ENCODE peak calls at places on chromosomes 3 and 15, in six cellular contexts. K is RWPE1, R is mesothelial cell of epicardium, J is endodermal cell, S is lower lobe of right lung, Y is iPS-NIHi11. F is an unnamed sample.
A peak's percentile ranks its signal among the peaks of the same experiment; 100 is the strongest.

GRCh38 chr3:146131616-146132410 is 29.2 kb downstream of the PLOD2 start:
- DNase-seq in S (no peak), K (peak; percentile 6), R (no peak), J (no peak), Y (no peak), F (no peak)

GRCh38 chr15:84079885-84080777 is 155.4 kb upstream of the GOLGA6L4 start:
- DNase-seq in J (peak; percentile 85), Y (peak; percentile 70), R (peak; percentile 52), S (peak; percentile 59), K (peak; percentile 5), F (no peak)

GRCh38 chr3:127484601-127485388 is 105.7 kb downstream of the TPRA1 start:
- DNase-seq in K (no peak), R (peak; percentile 30), Y (no peak), S (no peak), J (peak; percentile 22), F (no peak)

GRCh38 chr3:195705081-195705991 is 15.4 kb upstream of the MUC20 start:
- DNase-seq in S (no peak), Y (no peak), J (peak; percentile 74), R (no peak), K (no peak), F (no peak)

GRCh38 chr3:73324203-73325155 is 263.0 kb downstream of the EBLN2 start:
- DNase-seq in S (no peak), K (no peak), J (no peak), Y (no peak), R (no peak), F (no peak)

GRCh38 chr3:186137051-186137685 is 28.3 kb upstream of the ETV5 start:
- DNase-seq in J (peak; percentile 40), R (no peak), K (no peak), Y (no peak), S (no peak), F (no peak)

GRCh38 chr3:39101022-39101689 is 6.3 kb downstream of the GORASP1 start:
- DNase-seq in J (peak; percentile 78), R (no peak), S (no peak), Y (peak; percentile 88), K (peak; percentile 62), F (no peak)

GRCh38 chr3:61928020-61928419 is 366.6 kb downstream of the PTPRG start:
- DNase-seq in J (peak; percentile 39), K (no peak), S (no peak), R (no peak), Y (no peak), F (no peak)

GRCh38 chr3:40398346-40398745 is 11.4 kb downstream of the ENTPD3 start:
- DNase-seq in J (no peak), K (peak; percentile 8), S (no peak), Y (no peak), R (no peak), F (peak; percentile 73)

GRCh38 chr3:173395412-173396181 is 1.9 kb upstream of the NLGN1 start:
- DNase-seq in K (peak; percentile 64), J (peak; percentile 93), Y (peak; percentile 92), R (peak; percentile 76), S (peak; percentile 90), F (peak; percentile 89)

GRCh38 chr3:171026584-171027293 is at the start of gene SLC2A2:
- DNase-seq in K (no peak), Y (no peak), J (no peak), R (no peak), S (no peak), F (no peak)

GRCh38 chr3:150703756-150704344 is at the start of gene ERICH6:
- DNase-seq in K (peak; percentile 92), R (peak; percentile 87), S (peak; percentile 96), J (peak; percentile 97), Y (peak; percentile 96), F (peak; percentile 94)

GRCh38 chr3:66989860-66990696 is 8.0 kb upstream of the KBTBD8 start:
- DNase-seq in R (no peak), J (no peak), Y (no peak), S (no peak), K (no peak), F (peak; percentile 36)

GRCh38 chr3:111545349-111545748 is 3.4 kb downstream of the CD96 start:
- DNase-seq in S (no peak), J (no peak), R (no peak), Y (no peak), K (no peak), F (no peak)

GRCh38 chr3:69547457-69548014 is 161.6 kb upstream of the FRMD4B start:
- DNase-seq in R (no peak), J (no peak), Y (no peak), S (no peak), K (no peak), F (no peak)

GRCh38 chr3:155661730-155662129 is 83.1 kb downstream of the PLCH1 start:
- DNase-seq in R (no peak), Y (no peak), J (no peak), S (no peak), K (no peak), F (peak; percentile 74)

GRCh38 chr3:101779808-101780366 is 876 bp downstream of the NXPE3 start:
- DNase-seq in S (no peak), J (no peak), Y (no peak), K (no peak), R (no peak), F (no peak)

GRCh38 chr3:132749786-132750185 is 27.6 kb upstream of the NPHP3 start:
- DNase-seq in J (no peak), Y (no peak), S (no peak), K (no peak), R (no peak), F (no peak)

GRCh38 chr3:123298903-123299302 is 97.2 kb downstream of the SEC22A start:
- DNase-seq in S (no peak), Y (no peak), R (no peak), K (no peak), J (no peak), F (no peak)

GRCh38 chr15:45307230-45307924 is 55.3 kb downstream of the SLC28A2 start:
- DNase-seq in S (no peak), J (no peak), Y (no peak), R (no peak), K (peak; percentile 61), F (peak; percentile 3)

GRCh38 chr3:46710671-46711295 is 6.9 kb downstream of the PRSS50 start:
- DNase-seq in J (peak; percentile 24), Y (no peak), S (peak; percentile 27), K (no peak), R (no peak), F (no peak)

GRCh38 chr15:68809517-68809916 is 11.2 kb downstream of the ANP32A start:
- DNase-seq in R (no peak), K (no peak), J (no peak), Y (no peak), S (no peak), F (no peak)

GRCh38 chr3:98780343-98780742 is 17.2 kb downstream of the ST3GAL6 start:
- DNase-seq in Y (no peak), K (no peak), R (no peak), J (no peak), S (no peak), F (no peak)

GRCh38 chr3:189262746-189263145 is 91.0 kb downstream of the TPRG1 start:
- DNase-seq in S (no peak), R (no peak), Y (no peak), K (no peak), J (no peak), F (no peak)

GRCh38 chr15:51938286-51938685 is 33.3 kb downstream of the LEO1 start:
- DNase-seq in K (no peak), R (no peak), Y (no peak), J (no peak), S (no peak), F (no peak)

F was measured in PC-9.